ENCODE peak calls at places on chromosomes 12 and 14, in eight cellular contexts. U is CD8-positive, alpha-beta memory T cell; W is heart left ventricle; D is GM12878; A is CD8-positive, alpha-beta T cell; I is uterus; Z is small intestine; L is fibroblast of lung. B is an unnamed sample. For H3K4me1, the result is how much of the 10 kb centered on the place peaks cover.

GRCh38 chr14:90429764-90430163 is 32.9 kb downstream of the CALM1 start:
- DNase-seq in U (no peak), W (no peak), D (no peak), A (no peak), I (no peak), Z (no peak), L (no peak), B (no peak)

GRCh38 chr12:44875954-44876553 is at the start of gene NELL2:
- DNase-seq in U (peak), W (peak), D (no peak), A (peak), I (no peak), Z (peak), L (peak), B (peak)

GRCh38 chr12:14601692-14602091 is 34.0 kb upstream of the PLBD1 start:
- DNase-seq in U (no peak), W (no peak), D (no peak), A (no peak), I (no peak), Z (no peak), L (no peak), B (no peak)

GRCh38 chr12:104687823-104688573 is 231.2 kb downstream of the CHST11 start:
- DNase-seq in U (peak), W (no peak), D (no peak), A (no peak), I (no peak), Z (peak), L (no peak), B (no peak)

GRCh38 chr12:78209851-78210493 is 379.3 kb downstream of the NAV3 start:
- DNase-seq in U (no peak), W (peak), D (no peak), A (no peak), I (peak), Z (no peak), L (peak), B (peak)

GRCh38 chr14:72715910-72716268 is 178.0 kb downstream of the DPF3 start:
- DNase-seq in U (no peak), W (peak), D (no peak), A (no peak), I (no peak), Z (no peak), L (peak), B (no peak)

GRCh38 chr14:72284176-72284575 is 351.9 kb downstream of the RGS6 start:
- DNase-seq in U (no peak), W (no peak), D (no peak), A (no peak), I (no peak), Z (no peak), L (no peak), B (no peak)

GRCh38 chr14:50335389-50335788 is 23.3 kb downstream of the DMAC2L start:
- DNase-seq in U (no peak), W (peak), D (no peak), A (no peak), I (peak), Z (no peak), L (peak), B (no peak)

GRCh38 chr12:101691697-101692096 is 5.7 kb upstream of the CHPT1 start:
- DNase-seq in U (no peak), W (no peak), D (no peak), A (no peak), I (no peak), Z (peak), L (no peak), B (no peak)

GRCh38 chr12:49244161-49244560 is 20.7 kb upstream of the TUBA1C start:
- DNase-seq in U (no peak), W (no peak), D (no peak), A (no peak), I (no peak), Z (no peak), L (peak), B (no peak)

GRCh38 chr14:58978336-58978735 is 210.1 kb upstream of the DAAM1 start:
- DNase-seq in U (no peak), W (peak), D (no peak), A (no peak), I (no peak), Z (no peak), L (peak), B (no peak)

GRCh38 chr12:211639-212382 is 2.1 kb downstream of the SLC6A12 start:
- DNase-seq in U (no peak), W (no peak), D (no peak), A (no peak), I (no peak), Z (no peak), L (no peak), B (peak)

GRCh38 chr14:53217283-53217994 is 64.3 kb upstream of the DDHD1 start:
- DNase-seq in U (peak), W (peak), D (peak), A (peak), I (peak), Z (peak), L (peak), B (peak)

GRCh38 chr14:74546416-74546815 is 52.9 kb downstream of the ISCA2 start:
- DNase-seq in U (no peak), W (no peak), D (no peak), A (no peak), I (no peak), Z (no peak), L (no peak), B (no peak)

GRCh38 chr14:49861581-49861922 is 9.0 kb upstream of the NEMF start:
- DNase-seq in U (peak), W (peak), D (no peak), A (peak), I (peak), Z (peak), L (peak), B (peak)

GRCh38 chr12:14656846-14657245 is 39.6 kb downstream of the GUCY2C start:
- DNase-seq in U (no peak), W (no peak), D (no peak), A (no peak), I (no peak), Z (no peak), L (no peak), B (no peak)

GRCh38 chr12:24562761-24563392 is 386.0 kb downstream of the BCAT1 start:
- DNase-seq in U (no peak), W (peak), D (no peak), A (no peak), I (peak), Z (no peak), L (peak), B (peak)

GRCh38 chr14:103696466-103697071 is 18.7 kb downstream of the XRCC3 start:
- DNase-seq in U (no peak), W (peak), D (no peak), A (no peak), I (peak), Z (no peak), L (peak), B (peak)

GRCh38 chr12:109111775-109112491 is 4.5 kb upstream of the ACACB start:
- DNase-seq in U (peak), W (peak), D (no peak), A (peak), I (peak), Z (peak), L (peak), B (peak)

GRCh38 chr14:104206281-104206904 is 68.0 kb downstream of the KIF26A start:
- DNase-seq in U (no peak), W (no peak), D (no peak), A (no peak), I (no peak), Z (peak), L (no peak), B (no peak)

GRCh38 chr12:4202482-4202881 is 71.1 kb upstream of the CCND2 start:
- DNase-seq in U (no peak), W (no peak), D (no peak), A (no peak), I (no peak), Z (no peak), L (no peak), B (no peak)

GRCh38 chr12:4201333-4202105 is 72.0 kb upstream of the CCND2 start:
- DNase-seq in U (no peak), W (no peak), D (no peak), A (no peak), I (no peak), Z (no peak), L (no peak), B (no peak)

GRCh38 chr12:4203772-4204376 is 69.7 kb upstream of the CCND2 start:
- DNase-seq in U (no peak), W (no peak), D (no peak), A (no peak), I (no peak), Z (no peak), L (no peak), B (no peak)

GRCh38 chr12:4197922-4198763 is 75.4 kb upstream of the CCND2 start:
- DNase-seq in U (no peak), W (no peak), D (no peak), A (no peak), I (no peak), Z (no peak), L (no peak), B (no peak)

DNA sequence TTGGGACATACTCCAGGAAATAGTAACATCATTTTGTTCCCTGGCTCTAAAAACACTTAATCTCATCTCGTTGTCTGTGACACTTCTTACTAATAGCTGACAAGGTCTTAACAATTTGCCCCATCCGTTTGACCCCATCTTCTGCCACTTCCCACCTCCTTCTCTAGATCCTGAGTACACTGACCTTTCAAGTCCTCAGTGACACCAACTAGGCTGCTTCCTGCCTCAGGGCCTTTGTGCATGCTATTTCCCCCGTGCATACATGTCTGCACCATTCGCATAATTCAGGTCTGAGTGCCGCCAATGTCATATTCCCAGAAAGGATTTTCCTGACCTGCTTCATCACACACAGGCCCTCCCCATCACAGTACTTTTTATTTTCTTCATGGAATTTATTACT is 70.6 kb upstream of the CCND2 start:
- DNase-seq in U (no peak), W (no peak), D (no peak), A (no peak), I (no peak), Z (no peak), L (no peak), B (no peak)
- H3K27ac ChIP-seq in U (no peak), W (no peak), D (no peak), A (no peak), I (no peak), Z (no peak), L (no peak), B (no peak)

DNA sequence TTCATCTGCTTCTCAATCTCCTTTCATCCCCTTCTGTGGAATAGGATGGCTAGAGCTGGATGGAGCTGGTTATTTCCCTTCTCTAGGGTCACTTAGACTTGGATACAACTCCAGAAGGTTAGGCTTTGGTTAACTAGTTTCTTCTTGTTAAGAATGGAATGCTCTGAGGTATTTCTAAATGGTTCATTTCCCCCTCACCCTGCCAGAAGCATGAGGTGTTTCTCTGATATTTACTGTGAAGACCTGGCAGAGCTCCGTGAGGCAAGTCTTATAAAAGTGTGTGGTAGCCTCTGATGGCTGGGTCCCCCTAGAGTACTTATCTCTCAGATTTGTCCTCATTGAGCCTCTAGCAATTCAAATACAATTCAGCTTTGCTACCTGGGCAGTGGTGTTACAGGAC is 207.9 kb downstream of the SLC16A7 start:
- DNase-seq in U (no peak), W (no peak), D (no peak), A (no peak), I (no peak), Z (no peak), L (no peak), B (no peak)
- H3K4me1 ChIP-seq in U (under half), W (under half), D (under half), A (under half), I (under half), Z (under half), L (under half), B (under half)

GRCh38 chr14:63542231-63542999 is 762 bp downstream of the PPP2R5E start:
- DNase-seq in U (no peak), W (peak), D (no peak), A (no peak), I (peak), Z (peak), L (no peak), B (no peak)
- H3K27ac ChIP-seq in U (peak), W (peak), D (peak), A (peak), I (peak), Z (peak), L (peak), B (peak)

GRCh38 chr12:94180558-94181296 is 32.4 kb downstream of the PLXNC1 start:
- DNase-seq in U (no peak), W (no peak), D (no peak), A (no peak), I (no peak), Z (no peak), L (no peak), B (no peak)

GRCh38 chr12:94179723-94180122 is 31.3 kb downstream of the PLXNC1 start:
- DNase-seq in U (no peak), W (no peak), D (no peak), A (no peak), I (no peak), Z (no peak), L (no peak), B (no peak)

GRCh38 chr12:94178054-94178453 is 29.7 kb downstream of the PLXNC1 start:
- DNase-seq in U (no peak), W (no peak), D (no peak), A (no peak), I (no peak), Z (no peak), L (no peak), B (no peak)

GRCh38 chr12:94175763-94176660 is 27.6 kb downstream of the PLXNC1 start:
- DNase-seq in U (no peak), W (no peak), D (no peak), A (no peak), I (no peak), Z (no peak), L (peak), B (no peak)

DNA sequence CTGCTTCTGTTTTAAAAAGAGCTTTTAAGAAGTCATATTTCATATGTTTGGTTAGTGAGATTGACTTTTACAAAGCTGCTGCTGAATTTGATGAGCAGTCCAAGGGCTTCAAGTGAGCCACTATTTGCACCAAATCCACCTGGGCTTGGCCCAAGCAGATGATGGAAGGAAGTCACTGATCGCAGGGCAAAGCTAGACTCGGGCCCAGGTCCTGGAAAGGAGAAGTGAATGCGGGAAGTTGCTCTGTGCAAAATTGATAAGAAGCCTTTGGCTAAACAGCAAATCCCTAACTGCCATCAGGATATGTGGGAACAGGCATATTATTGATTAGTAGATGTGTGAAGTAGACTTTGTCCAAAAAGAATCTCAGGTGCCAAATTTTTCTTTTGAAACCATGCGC is 30.5 kb downstream of the PLXNC1 start:
- DNase-seq in U (no peak), W (no peak), D (no peak), A (no peak), I (no peak), Z (no peak), L (no peak), B (no peak)
- H3K4me1 ChIP-seq in U (under half), W (under half), D (under half), A (under half), I (under half), Z (under half), L (under half), B (under half)

GRCh38 chr12:4962539-4963486 is 53.1 kb downstream of the KCNA1 start:
- DNase-seq in U (no peak), W (no peak), D (no peak), A (no peak), I (no peak), Z (no peak), L (no peak), B (no peak)
- H3K27ac ChIP-seq in U (no peak), W (no peak), D (no peak), A (no peak), I (no peak), Z (no peak), L (no peak), B (no peak)

GRCh38 chr12:31749024-31749704 is 20.3 kb upstream of the AMN1 start:
- DNase-seq in U (peak), W (peak), D (peak), A (no peak), I (peak), Z (peak), L (peak), B (peak)
- H3K4me1 ChIP-seq in U (under half), W (under half), D (half or more), A (under half), I (under half), Z (under half), L (under half), B (under half)

GRCh38 chr12:68470664-68471328 is 138.6 kb upstream of the MDM1 start:
- DNase-seq in U (no peak), W (no peak), D (no peak), A (no peak), I (no peak), Z (no peak), L (no peak), B (no peak)
- H3K27ac ChIP-seq in U (no peak), W (no peak), D (no peak), A (no peak), I (no peak), Z (no peak), L (no peak), B (no peak)

B was measured in aorta.